ENCODE peak calls at places on chromosomes 3 and 15, in nine cellular contexts. One of them, this sample, is unnamed.

GRCh38 chr3:104819333-104819732 is 547.4 kb upstream of the ALCAM start:
- DNase-seq in GM23338: no peak
- DNase-seq in astrocyte: no peak
- DNase-seq in IMR-90: no peak
- DNase-seq in HCT116: no peak
- DNase-seq in heart right ventricle: no peak
- DNase-seq in tibial nerve: no peak
- DNase-seq in dorsolateral prefrontal cortex: no peak
- DNase-seq in CD8-positive, alpha-beta memory T cell: no peak
- DNase-seq in this sample: no peak

GRCh38 chr3:44892689-44893088 is 18.3 kb downstream of the TGM4 start:
- DNase-seq in CD8-positive, alpha-beta memory T cell: no peak
- DNase-seq in GM23338: no peak
- DNase-seq in HCT116: no peak
- DNase-seq in dorsolateral prefrontal cortex: no peak
- DNase-seq in IMR-90: peak
- DNase-seq in heart right ventricle: no peak
- DNase-seq in tibial nerve: no peak
- DNase-seq in astrocyte: peak
- DNase-seq in this sample: no peak

GRCh38 chr15:20340931-20341661 is 200.5 kb downstream of the GOLGA6L6 start:
- DNase-seq in dorsolateral prefrontal cortex: peak
- DNase-seq in GM23338: no peak
- DNase-seq in CD8-positive, alpha-beta memory T cell: no peak
- DNase-seq in heart right ventricle: peak
- DNase-seq in tibial nerve: no peak
- DNase-seq in HCT116: no peak
- DNase-seq in astrocyte: no peak
- DNase-seq in IMR-90: no peak
- DNase-seq in this sample: no peak

GRCh38 chr3:51985971-51986947 is 2.9 kb downstream of the ACY1 start:
- DNase-seq in CD8-positive, alpha-beta memory T cell: no peak
- DNase-seq in astrocyte: no peak
- DNase-seq in HCT116: no peak
- DNase-seq in heart right ventricle: no peak
- DNase-seq in IMR-90: no peak
- DNase-seq in tibial nerve: no peak
- DNase-seq in GM23338: no peak
- DNase-seq in dorsolateral prefrontal cortex: no peak
- DNase-seq in this sample: no peak

GRCh38 chr3:61954097-61954528 is 392.7 kb downstream of the PTPRG start:
- DNase-seq in CD8-positive, alpha-beta memory T cell: no peak
- DNase-seq in HCT116: no peak
- DNase-seq in dorsolateral prefrontal cortex: no peak
- DNase-seq in GM23338: peak
- DNase-seq in astrocyte: peak
- DNase-seq in IMR-90: peak
- DNase-seq in heart right ventricle: no peak
- DNase-seq in tibial nerve: no peak
- DNase-seq in this sample: no peak

GRCh38 chr3:11118181-11118682 is 36.1 kb upstream of the HRH1 start:
- DNase-seq in CD8-positive, alpha-beta memory T cell: no peak
- DNase-seq in astrocyte: peak
- DNase-seq in dorsolateral prefrontal cortex: no peak
- DNase-seq in HCT116: no peak
- DNase-seq in tibial nerve: no peak
- DNase-seq in IMR-90: peak
- DNase-seq in GM23338: no peak
- DNase-seq in heart right ventricle: no peak
- DNase-seq in this sample: no peak

GRCh38 chr3:178532414-178532813 is 3.8 kb upstream of the KCNMB2 start:
- DNase-seq in HCT116: no peak
- DNase-seq in CD8-positive, alpha-beta memory T cell: no peak
- DNase-seq in heart right ventricle: no peak
- DNase-seq in dorsolateral prefrontal cortex: no peak
- DNase-seq in astrocyte: peak
- DNase-seq in IMR-90: no peak
- DNase-seq in tibial nerve: no peak
- DNase-seq in GM23338: no peak
- DNase-seq in this sample: no peak

GRCh38 chr3:71389911-71390573 is 193.5 kb downstream of the FOXP1 start:
- DNase-seq in HCT116: no peak
- DNase-seq in dorsolateral prefrontal cortex: peak
- DNase-seq in IMR-90: peak
- DNase-seq in GM23338: peak
- DNase-seq in CD8-positive, alpha-beta memory T cell: no peak
- DNase-seq in heart right ventricle: peak
- DNase-seq in astrocyte: peak
- DNase-seq in tibial nerve: peak
- DNase-seq in this sample: no peak

GRCh38 chr3:67790043-67790442 is 135.6 kb upstream of the SUCLG2 start:
- DNase-seq in heart right ventricle: peak
- DNase-seq in astrocyte: peak
- DNase-seq in CD8-positive, alpha-beta memory T cell: peak
- DNase-seq in dorsolateral prefrontal cortex: no peak
- DNase-seq in GM23338: peak
- DNase-seq in IMR-90: peak
- DNase-seq in HCT116: peak
- DNase-seq in tibial nerve: peak
- DNase-seq in this sample: peak

DNA sequence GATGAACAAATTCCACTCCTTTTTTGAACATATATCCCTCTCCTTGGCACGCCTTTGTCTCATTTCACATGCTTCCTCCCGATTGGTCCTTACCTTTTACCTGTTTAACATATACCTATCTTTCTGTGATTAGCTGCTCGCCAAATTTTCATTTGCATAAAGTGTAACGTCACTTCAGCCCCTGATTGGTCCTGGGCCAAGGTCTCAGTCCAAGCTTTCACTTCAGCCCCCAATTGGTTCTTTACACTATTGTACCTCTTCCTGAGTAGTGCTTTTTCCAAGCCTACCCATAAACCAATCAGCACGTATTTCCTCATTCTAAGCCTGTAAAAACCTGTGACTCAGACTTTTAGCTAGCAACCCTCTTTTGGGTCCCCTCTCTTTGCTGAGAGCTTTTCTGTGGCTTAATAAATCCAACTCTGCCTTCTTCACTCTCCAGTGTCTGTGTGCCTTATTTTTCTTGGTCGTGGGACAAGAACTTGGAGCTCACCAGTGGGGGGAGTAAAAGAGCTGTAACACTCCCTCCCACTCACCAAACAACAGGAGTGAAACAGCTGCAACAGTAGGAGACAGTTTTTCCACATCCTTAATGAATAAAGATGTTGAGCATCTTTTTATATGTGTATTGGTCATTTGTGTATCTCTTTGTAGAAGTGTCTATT is 584 bp upstream of the XCR1 start:
- DNase-seq in HCT116: peak
- DNase-seq in dorsolateral prefrontal cortex: no peak
- DNase-seq in CD8-positive, alpha-beta memory T cell: no peak
- DNase-seq in heart right ventricle: no peak
- DNase-seq in tibial nerve: no peak
- DNase-seq in GM23338: peak
- DNase-seq in IMR-90: no peak
- DNase-seq in astrocyte: no peak
- DNase-seq in this sample: no peak
- H3K27ac ChIP-seq in HCT116: no peak
- H3K27ac ChIP-seq in dorsolateral prefrontal cortex: no peak
- H3K27ac ChIP-seq in CD8-positive, alpha-beta memory T cell: no peak
- H3K27ac ChIP-seq in heart right ventricle: no peak
- H3K27ac ChIP-seq in tibial nerve: no peak
- H3K27ac ChIP-seq in GM23338: no peak
- H3K27ac ChIP-seq in IMR-90: no peak
- H3K27ac ChIP-seq in astrocyte: no peak
- H3K27ac ChIP-seq in this sample: no peak

DNA sequence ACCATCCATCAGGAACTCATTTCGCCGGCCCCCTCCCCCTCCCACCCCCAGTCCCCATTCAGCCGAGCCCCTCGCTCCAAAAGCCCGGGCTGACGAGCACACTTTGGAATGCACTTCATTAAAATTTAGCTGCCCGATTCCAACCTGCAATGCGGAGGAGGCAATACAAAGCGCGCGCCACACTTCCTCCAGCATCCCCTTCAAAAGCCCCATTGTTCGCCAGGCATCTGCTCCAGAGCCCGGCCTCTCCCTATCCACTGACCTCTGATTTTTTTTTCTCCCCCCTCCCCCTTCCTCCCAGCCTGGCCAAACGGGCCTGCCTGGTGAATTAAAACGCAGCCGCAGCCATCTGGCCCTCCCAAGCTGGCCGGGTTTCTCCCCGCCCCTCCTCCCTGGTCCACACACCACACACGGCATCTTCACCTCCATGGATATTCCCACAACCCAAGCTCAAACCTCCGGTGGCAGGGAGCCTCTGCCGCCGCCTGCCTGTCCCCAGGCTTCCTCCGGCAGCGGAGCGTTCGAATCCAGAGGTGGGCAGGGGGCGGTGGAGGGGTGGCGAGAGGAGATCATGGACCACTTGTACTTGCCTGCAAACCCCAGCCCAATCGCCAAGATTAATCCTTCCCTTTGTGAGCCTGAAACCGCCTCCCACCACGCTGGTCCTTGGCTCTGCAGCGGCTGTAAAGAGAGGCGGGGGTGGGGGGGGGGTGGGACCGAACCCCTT is 441.3 kb downstream of the MAGI1 start:
- DNase-seq in heart right ventricle: peak
- DNase-seq in HCT116: no peak
- DNase-seq in IMR-90: peak
- DNase-seq in tibial nerve: no peak
- DNase-seq in astrocyte: peak
- DNase-seq in CD8-positive, alpha-beta memory T cell: no peak
- DNase-seq in dorsolateral prefrontal cortex: peak
- DNase-seq in GM23338: peak
- DNase-seq in this sample: no peak
- H3K27ac ChIP-seq in heart right ventricle: no peak
- H3K27ac ChIP-seq in HCT116: no peak
- H3K27ac ChIP-seq in IMR-90: no peak
- H3K27ac ChIP-seq in tibial nerve: peak
- H3K27ac ChIP-seq in astrocyte: peak
- H3K27ac ChIP-seq in CD8-positive, alpha-beta memory T cell: no peak
- H3K27ac ChIP-seq in dorsolateral prefrontal cortex: peak
- H3K27ac ChIP-seq in GM23338: peak
- H3K27ac ChIP-seq in this sample: no peak

GRCh38 chr15:67098768-67099282 is 33.4 kb downstream of the SMAD3 start:
- DNase-seq in tibial nerve: peak
- DNase-seq in CD8-positive, alpha-beta memory T cell: no peak
- DNase-seq in IMR-90: no peak
- DNase-seq in GM23338: no peak
- DNase-seq in HCT116: no peak
- DNase-seq in heart right ventricle: no peak
- DNase-seq in dorsolateral prefrontal cortex: no peak
- DNase-seq in astrocyte: no peak
- DNase-seq in this sample: no peak

GRCh38 chr15:67103021-67103420 is 37.6 kb downstream of the SMAD3 start:
- DNase-seq in GM23338: no peak
- DNase-seq in CD8-positive, alpha-beta memory T cell: no peak
- DNase-seq in HCT116: no peak
- DNase-seq in dorsolateral prefrontal cortex: no peak
- DNase-seq in tibial nerve: no peak
- DNase-seq in astrocyte: no peak
- DNase-seq in IMR-90: no peak
- DNase-seq in heart right ventricle: no peak
- DNase-seq in this sample: no peak

GRCh38 chr15:67100124-67100791 is 34.9 kb downstream of the SMAD3 start:
- DNase-seq in HCT116: no peak
- DNase-seq in CD8-positive, alpha-beta memory T cell: no peak
- DNase-seq in astrocyte: no peak
- DNase-seq in dorsolateral prefrontal cortex: no peak
- DNase-seq in IMR-90: no peak
- DNase-seq in heart right ventricle: no peak
- DNase-seq in tibial nerve: no peak
- DNase-seq in GM23338: no peak
- DNase-seq in this sample: no peak

GRCh38 chr15:67101981-67102929 is 36.9 kb downstream of the SMAD3 start:
- DNase-seq in HCT116: no peak
- DNase-seq in astrocyte: peak
- DNase-seq in tibial nerve: no peak
- DNase-seq in heart right ventricle: no peak
- DNase-seq in CD8-positive, alpha-beta memory T cell: no peak
- DNase-seq in dorsolateral prefrontal cortex: no peak
- DNase-seq in IMR-90: peak
- DNase-seq in GM23338: no peak
- DNase-seq in this sample: no peak

DNA sequence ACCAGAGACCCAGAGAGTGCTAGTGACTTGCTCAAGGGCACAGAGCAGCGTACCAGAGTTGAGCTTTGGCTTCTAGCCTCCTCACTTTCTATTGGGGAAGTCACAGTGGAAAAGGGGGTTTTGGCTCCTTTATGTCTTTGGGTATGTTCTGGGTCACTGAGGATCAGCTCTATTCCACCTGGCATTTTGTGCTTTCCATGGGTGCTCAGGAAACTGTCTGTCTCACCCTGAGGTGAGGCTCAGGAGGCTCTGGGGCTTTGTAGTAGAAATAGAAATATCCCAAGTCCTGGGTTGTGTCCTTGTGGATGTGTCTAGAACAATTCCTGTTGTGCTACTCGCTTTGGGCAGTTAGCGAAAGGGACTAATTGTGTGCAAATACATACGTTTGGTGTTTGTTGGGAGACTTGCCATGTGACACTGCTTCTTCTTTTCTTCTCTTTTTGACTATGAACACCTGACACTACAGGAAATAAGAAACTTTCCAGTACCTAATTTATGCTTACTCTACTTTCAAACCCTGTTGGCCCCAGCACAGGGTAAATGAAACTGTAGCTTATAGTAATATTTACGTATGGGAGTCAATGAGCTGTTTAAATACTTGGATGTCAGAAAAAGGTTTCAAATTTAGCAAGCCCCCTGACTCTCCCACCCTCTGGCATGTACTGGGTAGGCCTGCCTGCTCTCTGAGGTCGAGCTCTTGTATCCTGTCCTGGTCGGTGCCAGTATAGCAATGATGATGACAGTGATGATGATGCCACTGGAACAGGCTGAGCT is 35.6 kb downstream of the SMAD3 start:
- DNase-seq in HCT116: no peak
- DNase-seq in GM23338: no peak
- DNase-seq in IMR-90: no peak
- DNase-seq in dorsolateral prefrontal cortex: no peak
- DNase-seq in CD8-positive, alpha-beta memory T cell: no peak
- DNase-seq in heart right ventricle: no peak
- DNase-seq in tibial nerve: no peak
- DNase-seq in astrocyte: no peak
- DNase-seq in this sample: no peak
- H3K27ac ChIP-seq in HCT116: no peak
- H3K27ac ChIP-seq in GM23338: no peak
- H3K27ac ChIP-seq in IMR-90: peak
- H3K27ac ChIP-seq in dorsolateral prefrontal cortex: no peak
- H3K27ac ChIP-seq in CD8-positive, alpha-beta memory T cell: peak
- H3K27ac ChIP-seq in heart right ventricle: no peak
- H3K27ac ChIP-seq in tibial nerve: peak
- H3K27ac ChIP-seq in astrocyte: peak
- H3K27ac ChIP-seq in this sample: peak

DNA sequence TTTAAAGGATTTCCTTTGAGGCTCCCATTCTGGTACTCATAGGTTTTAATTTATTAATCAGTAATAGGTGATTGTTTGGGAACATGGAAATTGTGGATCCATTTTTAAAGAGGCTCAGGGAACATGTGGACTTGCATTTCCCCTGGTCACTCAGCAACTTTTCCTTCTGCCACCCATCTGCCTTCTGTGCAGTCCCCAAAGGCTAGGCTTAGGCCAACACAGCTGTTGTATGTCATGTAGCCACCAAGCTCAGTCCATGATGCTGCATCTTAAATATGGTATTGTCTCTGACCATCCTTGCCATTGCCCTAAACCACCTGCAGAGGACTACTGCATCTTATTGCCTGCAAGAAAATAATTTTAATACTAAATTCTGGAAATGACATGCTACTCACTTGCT is 416.7 kb upstream of the SEMA6D start:
- DNase-seq in HCT116: no peak
- DNase-seq in astrocyte: no peak
- DNase-seq in GM23338: no peak
- DNase-seq in CD8-positive, alpha-beta memory T cell: no peak
- DNase-seq in tibial nerve: no peak
- DNase-seq in IMR-90: no peak
- DNase-seq in dorsolateral prefrontal cortex: no peak
- DNase-seq in heart right ventricle: no peak
- DNase-seq in this sample: no peak
- H3K27ac ChIP-seq in HCT116: no peak
- H3K27ac ChIP-seq in astrocyte: no peak
- H3K27ac ChIP-seq in GM23338: no peak
- H3K27ac ChIP-seq in CD8-positive, alpha-beta memory T cell: no peak
- H3K27ac ChIP-seq in tibial nerve: no peak
- H3K27ac ChIP-seq in IMR-90: no peak
- H3K27ac ChIP-seq in dorsolateral prefrontal cortex: no peak
- H3K27ac ChIP-seq in heart right ventricle: no peak
- H3K27ac ChIP-seq in this sample: no peak

This sample was measured in epithelial cell of prostate.